ENCODE peak calls at places on chromosome 11, in eight cellular contexts. L, O, G, E, P, C, N and V are unnamed samples.

GRCh38 chr11:76599041-76600013 is 71.2 kb downstream of the LRRC32 start:
- DNase-seq in C (no peak), N (no peak), E (no peak), P (no peak), L (no peak), O (no peak), G (peak), V (no peak)

GRCh38 chr11:41306435-41306834 is 153.0 kb downstream of the LRRC4C start:
- DNase-seq in E (no peak), N (peak), G (no peak), P (no peak), C (no peak), O (no peak), L (no peak), V (no peak)

GRCh38 chr11:35622070-35622469 is 3.8 kb downstream of the FJX1 start:
- DNase-seq in N (peak), P (no peak), O (no peak), C (no peak), L (peak), G (peak), E (no peak), V (no peak)

GRCh38 chr11:15649371-15650104 is 534.8 kb downstream of the INSC start:
- DNase-seq in P (no peak), N (no peak), E (no peak), L (no peak), C (no peak), G (peak), O (no peak), V (no peak)

GRCh38 chr11:114340311-114341131 is 44.3 kb downstream of the NNMT start:
- DNase-seq in E (peak), G (peak), O (no peak), N (peak), L (peak), C (no peak), P (peak), V (peak)

GRCh38 chr11:113806403-113806802 is 26.8 kb downstream of the CLDN25 start:
- DNase-seq in P (peak), E (no peak), C (no peak), G (peak), N (peak), L (no peak), O (no peak), V (peak)

GRCh38 chr11:14609902-14610301 is 33.7 kb upstream of the PDE3B start:
- DNase-seq in P (no peak), C (no peak), N (no peak), O (no peak), E (no peak), L (no peak), G (no peak), V (no peak)

GRCh38 chr11:78419327-78419726 is 1.7 kb upstream of the GAB2 start:
- DNase-seq in G (peak), O (no peak), P (peak), N (peak), C (no peak), L (peak), E (peak), V (no peak)

GRCh38 chr11:26599876-26600434 is 27.9 kb upstream of the MUC15 start:
- DNase-seq in P (no peak), N (no peak), O (no peak), G (no peak), C (no peak), E (no peak), L (no peak), V (no peak)

GRCh38 chr11:130782361-130783221 is 133.7 kb downstream of the SNX19 start:
- DNase-seq in O (no peak), E (no peak), N (peak), C (no peak), P (no peak), L (peak), G (peak), V (no peak)

GRCh38 chr11:1921576-1922141 is 2.2 kb downstream of the TNNT3 start:
- DNase-seq in L (no peak), P (peak), G (peak), C (no peak), E (no peak), N (no peak), O (peak), V (no peak)

GRCh38 chr11:4455439-4455838 is 6.3 kb downstream of the OR52K2 start:
- DNase-seq in N (no peak), E (no peak), O (no peak), L (no peak), C (no peak), G (no peak), P (no peak), V (no peak)

GRCh38 chr11:123457187-123457770 is 27.2 kb downstream of the GRAMD1B start:
- DNase-seq in E (no peak), P (no peak), N (no peak), L (no peak), G (peak), C (no peak), O (no peak), V (no peak)

GRCh38 chr11:79956061-79956460 is 515.2 kb upstream of the TENM4 start:
- DNase-seq in G (no peak), L (no peak), O (no peak), N (no peak), E (no peak), P (no peak), C (no peak), V (no peak)
- TF ChIP-seq CTCF in G (no peak), L (no peak), O (no peak), N (no peak), E (no peak), P (no peak), C (no peak), V (no peak)

DNA sequence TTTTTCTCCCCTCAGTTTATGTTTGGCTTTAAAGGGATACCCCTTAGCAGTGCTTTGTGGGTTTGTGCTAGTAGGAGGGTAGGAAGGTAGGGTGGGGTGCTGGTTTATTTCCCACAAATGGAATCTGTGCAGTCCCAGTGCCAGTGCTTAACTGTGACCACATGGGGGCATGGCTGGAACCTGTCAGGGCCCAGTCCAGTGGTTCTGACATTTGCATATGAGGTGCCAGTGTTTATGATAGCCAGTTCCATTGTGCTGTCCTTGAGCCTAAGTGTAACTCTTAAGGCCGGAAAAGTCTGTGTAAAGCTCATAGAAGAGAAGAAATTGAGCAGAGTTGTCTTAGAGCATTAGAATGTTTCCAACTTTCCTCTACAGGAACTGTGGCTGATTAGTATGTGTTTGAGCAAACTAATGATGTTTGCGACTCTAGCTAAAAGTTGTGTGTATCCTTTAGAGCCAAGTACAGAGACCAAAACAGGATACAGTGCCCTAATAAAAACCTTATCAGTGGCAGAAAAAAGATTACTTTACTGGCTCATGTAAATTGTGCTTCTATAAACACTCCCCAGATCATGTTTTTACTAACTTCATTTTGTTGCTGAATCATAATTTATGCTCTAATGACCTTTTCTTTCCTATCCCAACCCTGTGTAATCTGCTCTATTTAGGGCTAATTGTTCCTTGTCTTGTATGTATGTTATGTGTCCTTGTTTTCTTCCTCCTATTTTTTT is 38.1 kb downstream of the DIXDC1 start:
- DNase-seq in O (no peak), E (no peak), N (no peak), G (no peak), P (no peak), C (no peak), L (no peak), V (no peak)
- TF ChIP-seq CTCF in O (peak), E (peak), N (peak), G (no peak), P (no peak), C (no peak), L (no peak), V (no peak)

DNA sequence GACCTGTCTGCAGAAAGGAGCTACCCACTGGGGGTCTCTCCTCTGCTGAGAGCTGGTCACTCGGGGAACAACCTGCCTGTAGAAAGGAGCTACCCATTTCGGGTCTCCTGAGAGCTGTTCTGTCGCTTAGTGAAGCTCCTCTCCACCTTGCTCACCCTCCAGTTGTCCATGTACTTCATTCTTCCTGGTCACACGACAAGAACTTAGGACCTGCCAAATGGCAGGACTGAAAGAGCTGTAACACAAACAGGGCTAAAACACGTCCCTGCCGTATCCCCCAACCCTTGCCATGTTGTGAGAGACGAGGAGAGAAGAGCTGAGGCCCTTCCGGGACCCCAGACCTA is 24.1 kb upstream of the RNASEH2C start:
- DNase-seq in C (no peak), P (no peak), O (no peak), N (no peak), G (no peak), E (no peak), L (no peak), V (no peak)
- TF ChIP-seq CTCF in C (no peak), P (no peak), O (peak), N (no peak), G (no peak), E (no peak), L (peak), V (no peak)

DNA sequence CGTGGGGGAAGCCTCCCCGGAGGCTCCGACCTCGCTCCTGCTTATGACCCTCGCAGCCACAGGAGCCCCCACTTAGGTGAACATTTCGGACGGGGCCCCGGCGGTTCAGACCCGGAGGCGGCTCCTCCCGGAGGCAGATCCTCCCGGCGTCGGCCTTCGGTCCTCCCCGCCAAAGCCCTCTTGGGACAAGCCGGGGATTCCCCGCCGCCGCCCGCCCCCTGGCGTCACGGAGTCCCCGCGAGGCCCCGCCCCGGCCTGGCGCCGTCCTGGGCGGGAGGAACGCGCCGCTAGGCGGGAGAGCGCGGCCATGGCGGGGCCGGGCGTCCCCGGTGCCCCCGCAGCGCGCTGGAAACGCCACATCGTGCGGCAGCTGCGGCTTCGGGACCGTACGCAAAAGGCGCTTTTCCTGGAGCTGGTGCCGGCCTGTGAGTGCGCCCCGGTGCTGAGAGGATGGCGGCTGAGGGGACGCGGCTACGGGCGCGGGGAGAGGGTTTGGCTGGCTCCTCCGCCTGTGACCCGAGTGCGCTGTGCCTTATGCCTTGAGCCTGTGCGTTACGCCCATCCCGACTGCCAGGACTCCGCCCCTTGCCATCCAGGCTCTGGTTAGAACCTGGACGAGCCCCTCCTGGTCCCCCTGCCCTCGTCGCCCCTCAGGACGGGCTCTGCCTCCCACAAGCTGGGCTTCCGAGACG is at the start of gene ATG16L2:
- DNase-seq in N (peak), C (peak), O (no peak), P (peak), E (peak), L (peak), G (peak), V (peak)
- TF ChIP-seq CTCF in N (peak), C (no peak), O (no peak), P (no peak), E (peak), L (no peak), G (peak), V (peak)

GRCh38 chr11:65217441-65218423 is 36.0 kb downstream of the CAPN1 start:
- DNase-seq in E (no peak), C (no peak), G (no peak), P (no peak), N (no peak), L (no peak), O (no peak), V (no peak)

GRCh38 chr11:65218446-65218845 is 36.7 kb downstream of the CAPN1 start:
- DNase-seq in E (no peak), L (no peak), G (no peak), P (no peak), N (no peak), O (no peak), C (no peak), V (no peak)

GRCh38 chr11:65215441-65216076 is 33.8 kb downstream of the CAPN1 start:
- DNase-seq in N (no peak), E (no peak), L (peak), C (no peak), P (no peak), G (no peak), O (no peak), V (no peak)

GRCh38 chr11:65214212-65214845 is 32.6 kb downstream of the CAPN1 start:
- DNase-seq in P (no peak), C (no peak), G (no peak), O (no peak), E (no peak), L (no peak), N (no peak), V (no peak)

DNA sequence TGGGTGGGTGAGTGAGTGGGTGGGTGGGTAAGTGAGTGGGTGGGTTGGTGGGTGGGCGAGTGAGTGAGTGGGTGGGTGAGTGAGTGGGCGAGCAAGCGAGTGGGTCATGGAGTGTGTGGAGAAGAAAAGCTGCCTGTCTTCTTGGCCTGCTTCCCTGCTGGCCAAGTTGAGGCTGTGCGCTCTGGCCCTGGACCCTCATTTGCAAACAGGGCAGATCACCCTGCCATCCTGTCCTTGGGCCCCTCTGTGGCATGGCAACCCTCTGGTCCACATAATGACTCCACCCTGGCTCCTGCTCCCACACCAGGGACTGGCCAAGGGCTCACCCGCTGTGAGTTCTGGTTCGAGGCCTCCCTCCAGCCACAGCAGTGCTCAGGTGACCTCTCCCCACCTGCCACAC is 35.1 kb downstream of the CAPN1 start:
- DNase-seq in O (no peak), E (no peak), L (no peak), G (no peak), C (no peak), N (no peak), P (no peak), V (no peak)
- TF ChIP-seq CTCF in O (no peak), E (no peak), L (no peak), G (no peak), C (no peak), N (no peak), P (no peak), V (peak)

GRCh38 chr11:63745304-63746170 is 23.0 kb downstream of the ZFTA start:
- DNase-seq in G (peak), E (no peak), C (no peak), O (no peak), P (no peak), N (peak), L (no peak), V (no peak)
- TF ChIP-seq CTCF in G (peak), E (peak), C (no peak), O (peak), P (no peak), N (peak), L (peak), V (peak)

GRCh38 chr11:88105952-88106351 is 69.3 kb downstream of the RAB38 start:
- DNase-seq in L (no peak), N (no peak), G (no peak), O (no peak), E (no peak), P (no peak), C (no peak), V (no peak)

GRCh38 chr11:88104408-88104807 is 70.8 kb downstream of the RAB38 start:
- DNase-seq in G (no peak), O (no peak), P (no peak), L (peak), E (no peak), N (peak), C (no peak), V (no peak)

GRCh38 chr11:88102595-88102929 is 72.7 kb downstream of the RAB38 start:
- DNase-seq in C (no peak), O (no peak), L (no peak), G (peak), P (no peak), E (no peak), N (peak), V (no peak)

GRCh38 chr11:88101881-88102594 is 73.2 kb downstream of the RAB38 start:
- DNase-seq in L (no peak), G (no peak), E (no peak), C (no peak), O (no peak), N (no peak), P (no peak), V (no peak)

GRCh38 chr11:88103337-88104206 is 71.7 kb downstream of the RAB38 start:
- DNase-seq in P (peak), E (no peak), N (peak), C (peak), O (no peak), G (peak), L (peak), V (peak)
- TF ChIP-seq CTCF in P (peak), E (peak), N (peak), C (peak), O (peak), G (peak), L (peak), V (peak)

DNA sequence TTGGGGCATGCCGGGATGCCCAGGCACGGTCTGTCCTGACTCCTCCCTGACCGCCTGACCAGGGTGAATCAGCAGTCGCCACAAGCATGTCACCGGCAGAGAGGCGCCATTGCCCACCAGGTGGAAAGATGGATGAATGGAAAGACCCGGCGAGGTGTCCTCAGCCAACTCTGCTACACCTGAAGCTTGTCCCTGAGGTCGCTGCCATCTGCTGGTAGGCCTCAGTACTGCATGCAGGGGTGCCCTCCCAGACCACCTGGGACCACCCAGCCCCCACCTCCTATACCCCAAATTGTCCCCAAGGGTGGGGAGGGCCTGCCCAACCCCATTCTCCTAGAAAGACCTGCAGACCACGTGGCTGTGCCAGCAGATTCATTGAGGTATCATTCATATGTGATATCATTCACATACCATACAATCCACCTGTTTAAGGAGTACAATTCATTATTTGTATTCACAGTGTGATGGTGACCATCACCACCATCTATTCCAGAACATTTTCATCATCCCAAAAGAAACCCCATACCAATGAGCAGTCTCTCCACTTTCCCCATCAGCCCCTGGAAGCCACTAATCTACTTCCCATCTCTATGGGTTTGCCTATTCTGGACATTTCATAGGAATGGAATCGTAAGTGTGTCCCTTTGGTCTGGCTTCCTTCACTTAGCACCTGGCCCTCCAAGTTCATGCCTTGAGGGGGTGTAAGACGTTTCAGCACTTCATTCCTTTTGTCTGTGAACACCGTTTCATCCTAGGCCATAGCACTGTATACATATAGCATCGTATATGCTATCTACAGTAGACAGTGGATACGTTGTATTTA is 17.5 kb downstream of the FGF3 start:
- DNase-seq in N (no peak), E (no peak), C (no peak), L (no peak), O (peak), G (peak), P (peak), V (peak)
- TF ChIP-seq CTCF in N (peak), E (peak), C (peak), L (peak), O (peak), G (peak), P (peak), V (peak)

GRCh38 chr11:58650496-58650895 is 28.0 kb downstream of the CNTF start:
- DNase-seq in E (no peak), O (no peak), N (no peak), C (no peak), G (no peak), L (no peak), P (no peak), V (no peak)

GRCh38 chr11:58647866-58648265 is 25.4 kb downstream of the CNTF start:
- DNase-seq in N (no peak), P (no peak), L (no peak), O (no peak), E (no peak), G (no peak), C (no peak), V (no peak)

GRCh38 chr11:58649623-58650022 is 27.2 kb downstream of the CNTF start:
- DNase-seq in P (no peak), O (no peak), N (no peak), G (no peak), C (no peak), E (no peak), L (no peak), V (no peak)

GRCh38 chr11:58645854-58646253 is 23.4 kb downstream of the CNTF start:
- DNase-seq in O (no peak), L (no peak), N (no peak), G (no peak), E (no peak), C (no peak), P (no peak), V (no peak)

DNA sequence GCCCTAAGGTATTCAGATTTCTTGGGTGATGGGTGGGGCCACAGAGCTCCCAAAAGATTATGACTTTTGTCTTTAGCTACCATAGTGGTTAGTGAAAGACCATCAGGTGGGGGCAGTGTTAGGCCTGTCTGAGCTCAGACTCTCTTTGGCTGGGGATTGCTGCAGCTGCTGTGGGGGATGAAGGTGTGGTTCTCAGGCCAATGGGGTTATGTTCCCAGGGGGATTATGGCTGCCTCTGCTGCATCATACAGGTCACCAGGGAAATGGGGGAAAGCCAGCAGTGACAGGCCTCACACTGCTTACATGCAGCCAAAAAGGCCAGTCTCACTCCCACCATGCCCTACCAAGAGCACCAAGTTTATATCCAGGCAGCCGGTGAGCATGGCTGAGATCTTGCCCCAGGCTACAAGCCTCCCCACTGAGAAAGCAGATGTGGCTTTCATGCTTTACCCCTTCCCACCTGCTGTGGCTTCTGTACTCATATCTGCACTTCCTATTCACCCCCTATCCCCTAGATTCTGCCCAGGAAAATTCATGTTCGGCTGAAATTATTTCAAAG is 24.8 kb downstream of the CNTF start:
- DNase-seq in N (no peak), O (no peak), G (no peak), C (no peak), L (no peak), E (no peak), P (no peak), V (no peak)
- TF ChIP-seq CTCF in N (no peak), O (no peak), G (no peak), C (no peak), L (no peak), E (no peak), P (no peak), V (no peak)